ENCODE peak calls at places on chromosomes 13 and 19, in five cellular contexts. C is psoas muscle, L is colonic mucosa, W is PC-9, E is left ventricle myocardium inferior. I is an unnamed sample.

GRCh38 chr13:51646041-51646670 is 61.9 kb downstream of the WDFY2 start:
- DNase-seq in C (no peak), L (no peak), W (no peak), E (no peak), I (no peak)

GRCh38 chr19:10871711-10872550 is 578 bp downstream of the CARM1 start:
- DNase-seq in C (peak; percentile 81), L (peak; percentile 60), E (peak; percentile 52), W (peak; percentile 31), I (peak; percentile 46)

GRCh38 chr19:3302755-3303154 is 63.6 kb upstream of the NFIC start:
- DNase-seq in W (no peak), C (no peak), E (no peak), L (no peak), I (no peak)

GRCh38 chr13:29507356-29507755 is 88.1 kb downstream of the SLC7A1 start:
- DNase-seq in L (no peak), W (no peak), C (peak; percentile 41), E (no peak), I (peak; percentile 63)

GRCh38 chr13:96089749-96090239 is at the start of gene HS6ST3:
- DNase-seq in E (peak; percentile 28), W (peak; percentile 5), C (peak; percentile 57), L (no peak), I (peak; percentile 74)

GRCh38 chr13:111006508-111007031 is 91.7 kb upstream of the ANKRD10 start:
- DNase-seq in C (peak; percentile 81), W (no peak), E (peak; percentile 83), L (peak; percentile 51), I (no peak)

GRCh38 chr19:752652-753517 is 2.0 kb downstream of the MISP start:
- DNase-seq in L (peak; percentile 94), E (no peak), W (peak; percentile 97), C (peak; percentile 77), I (no peak)

GRCh38 chr19:12720851-12721655 is 2.7 kb downstream of the TNPO2 start:
- DNase-seq in C (peak; percentile 60), L (peak; percentile 26), E (no peak), W (no peak), I (no peak)

GRCh38 chr19:10316229-10317044 is 622 bp upstream of the FDX2 start:
- DNase-seq in E (no peak), C (no peak), L (peak; percentile 42), W (no peak), I (peak; percentile 94)

GRCh38 chr19:33490041-33490451 is 31.5 kb downstream of the PEPD start:
- DNase-seq in E (no peak), W (no peak), C (no peak), L (no peak), I (no peak)

GRCh38 chr19:16585808-16586476 is 13.7 kb upstream of the SLC35E1 start:
- DNase-seq in E (no peak), L (peak; percentile 39), W (no peak), C (no peak), I (no peak)
- H3K4me1 ChIP-seq in E (peaks cover 99% of the 10 kb centered on the region), L (peaks cover 48% of the 10 kb centered on the region), W (peaks cover 22% of the 10 kb centered on the region), C (peaks cover 97% of the 10 kb centered on the region), I (peaks cover 49% of the 10 kb centered on the region)

DNA sequence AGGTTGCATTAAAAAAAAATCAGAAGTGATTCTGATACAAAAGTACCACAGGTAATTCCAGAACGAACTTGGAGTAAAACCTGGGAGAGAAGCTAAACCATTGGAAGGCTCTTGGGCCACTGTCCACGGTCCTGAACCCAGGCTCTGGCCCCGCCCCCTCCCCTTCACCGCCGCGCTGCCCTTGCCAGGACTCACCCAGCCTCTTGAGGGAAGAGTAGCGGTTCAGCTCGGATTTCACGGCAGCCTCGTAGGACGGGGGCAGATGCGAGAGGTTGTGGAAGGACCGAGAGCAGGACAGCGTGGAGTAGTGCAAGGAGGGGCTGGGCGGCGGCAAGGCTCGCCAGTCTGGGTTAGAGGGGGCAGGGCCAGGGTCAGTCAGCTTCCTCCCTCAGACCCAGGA is 5.7 kb downstream of the SHISA7 start:
- DNase-seq in W (peak; percentile 78), L (peak; percentile 47), C (peak; percentile 60), E (peak; percentile 52), I (no peak)
- H3K27me3 ChIP-seq in W (peaks cover 14% of the 10 kb centered on the region), L (peaks cover 39% of the 10 kb centered on the region), C (peaks cover 38% of the 10 kb centered on the region), E (peaks cover 85% of the 10 kb centered on the region), I (peaks cover 22% of the 10 kb centered on the region)

GRCh38 chr19:6532244-6532999 is 1.6 kb downstream of the TNFSF9 start:
- DNase-seq in C (no peak), L (no peak), E (no peak), W (no peak), I (no peak)
- H3K4me1 ChIP-seq in C (peaks cover 7% of the 10 kb centered on the region), L (no peaks in the 10 kb centered on the region), E (peaks cover 39% of the 10 kb centered on the region), W (peaks cover 5% of the 10 kb centered on the region), I (no peaks in the 10 kb centered on the region)

DNA sequence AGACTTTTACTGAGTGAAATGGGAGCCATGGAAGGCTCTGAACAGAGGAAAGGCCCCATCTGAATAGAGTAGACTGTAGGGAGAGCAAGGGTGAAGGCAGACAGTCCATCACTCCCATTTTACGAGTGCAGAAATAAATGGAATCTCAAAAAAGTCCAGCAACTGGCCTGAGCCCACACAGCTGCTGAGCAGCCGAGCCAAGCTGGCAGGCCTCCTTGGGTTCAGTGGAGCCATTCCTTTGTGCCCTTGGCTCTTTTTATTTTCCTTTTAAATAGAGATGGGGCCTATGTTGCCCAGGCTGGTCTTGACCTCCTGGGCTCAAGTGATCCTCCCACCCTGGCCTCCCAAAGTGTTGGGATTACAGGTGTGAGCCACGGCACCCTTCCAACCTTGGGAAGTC is 1.0 kb upstream of the MYH14 start:
- DNase-seq in C (no peak), L (no peak), E (no peak), W (no peak), I (no peak)
- H3K27me3 ChIP-seq in C (no peaks in the 10 kb centered on the region), L (peaks cover 11% of the 10 kb centered on the region), E (peaks cover 61% of the 10 kb centered on the region), W (no peaks in the 10 kb centered on the region), I (no peaks in the 10 kb centered on the region)

GRCh38 chr19:1846517-1847205 is 1.6 kb downstream of the REXO1 start:
- DNase-seq in E (no peak), C (no peak), W (no peak), L (no peak), I (no peak)

GRCh38 chr19:1847684-1848398 is 442 bp downstream of the REXO1 start:
- DNase-seq in E (no peak), L (peak; percentile 63), C (no peak), W (peak; percentile 25), I (peak; percentile 60)

GRCh38 chr19:1845642-1846041 is 2.6 kb downstream of the REXO1 start:
- DNase-seq in E (no peak), L (no peak), W (no peak), C (no peak), I (no peak)

GRCh38 chr19:1848399-1849131 is at the start of gene REXO1:
- DNase-seq in W (peak; percentile 93), E (peak; percentile 96), L (peak; percentile 99), C (peak; percentile 97), I (peak; percentile 92)

DNA sequence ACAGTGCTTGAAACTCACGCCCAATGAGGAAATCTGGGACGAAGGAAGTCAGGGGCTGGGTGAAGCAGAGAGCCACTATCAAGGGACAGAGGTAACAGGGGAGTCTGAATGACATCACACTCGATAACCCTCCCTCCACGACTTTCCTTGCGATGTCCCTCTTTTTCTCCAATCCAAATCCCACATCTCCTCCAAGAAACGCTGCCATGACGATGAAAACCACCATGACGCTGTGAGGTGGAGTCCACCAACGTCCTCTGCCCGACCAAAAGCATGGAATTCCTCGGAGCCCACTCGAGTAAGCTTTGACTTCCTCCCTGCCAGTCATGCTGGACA is 967 bp downstream of the REXO1 start:
- DNase-seq in E (no peak), W (no peak), C (no peak), L (no peak), I (no peak)
- H3K4me1 ChIP-seq in E (peaks cover 66% of the 10 kb centered on the region), W (peaks cover 11% of the 10 kb centered on the region), C (peaks cover 49% of the 10 kb centered on the region), L (peaks cover 15% of the 10 kb centered on the region), I (peaks cover 6% of the 10 kb centered on the region)

DNA sequence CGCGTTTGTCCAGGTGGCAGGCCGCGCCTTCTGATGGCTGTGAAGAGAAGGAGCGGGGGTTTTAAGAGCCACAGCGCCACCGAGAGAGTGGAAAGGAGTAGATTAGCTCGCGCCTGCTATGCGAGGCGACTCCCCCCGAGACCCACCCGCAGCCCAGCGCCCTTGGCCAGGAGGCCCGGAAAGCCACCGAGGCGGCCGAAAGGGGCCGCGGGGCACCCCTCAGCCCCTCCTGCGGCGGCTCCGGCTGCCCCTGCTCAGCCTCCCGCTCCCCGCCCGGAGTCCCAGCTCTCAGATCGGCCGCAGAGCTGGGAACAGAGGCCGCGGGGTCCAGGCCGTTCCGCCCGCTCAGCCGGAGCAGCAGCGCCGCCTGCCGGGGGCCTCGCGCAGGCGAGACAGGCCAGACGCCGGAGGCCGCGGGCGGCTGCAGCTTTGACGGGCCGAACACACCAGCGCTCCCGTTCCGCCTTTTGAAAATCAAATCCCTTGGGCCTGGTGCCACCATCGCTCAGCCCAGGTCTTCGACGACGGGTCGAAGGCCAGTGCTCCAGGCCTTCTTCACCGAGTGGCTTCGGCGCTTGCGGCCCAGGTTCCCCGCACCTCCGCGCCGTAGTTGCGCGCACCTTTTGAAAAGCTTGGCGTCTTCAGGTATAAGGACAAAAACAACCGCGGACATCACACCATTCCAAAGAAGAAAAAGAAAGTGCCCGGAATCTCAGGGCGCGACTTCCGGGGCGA is 15.3 kb downstream of the CDX2 start:
- DNase-seq in E (peak; percentile 68), L (peak; percentile 82), W (peak; percentile 6), C (peak; percentile 78), I (peak; percentile 88)
- H3K27me3 ChIP-seq in E (peaks cover 99% of the 10 kb centered on the region), L (peaks cover 5% of the 10 kb centered on the region), W (no peaks in the 10 kb centered on the region), C (peaks cover 19% of the 10 kb centered on the region), I (peaks cover 80% of the 10 kb centered on the region)

GRCh38 chr19:16573296-16573695 is 1.1 kb upstream of the SLC35E1 start:
- DNase-seq in L (no peak), W (no peak), E (no peak), C (no peak), I (no peak)
- H3K4me1 ChIP-seq in L (peaks cover 8% of the 10 kb centered on the region), W (peaks cover 44% of the 10 kb centered on the region), E (peaks cover 61% of the 10 kb centered on the region), C (peaks cover 62% of the 10 kb centered on the region), I (no peaks in the 10 kb centered on the region)

GRCh38 chr19:14487370-14488125 is 8.4 kb downstream of the GIPC1 start:
- DNase-seq in L (no peak), E (no peak), C (no peak), W (no peak), I (no peak)
- H3K27me3 ChIP-seq in L (no peaks in the 10 kb centered on the region), E (no peaks in the 10 kb centered on the region), C (no peaks in the 10 kb centered on the region), W (no peaks in the 10 kb centered on the region), I (no peaks in the 10 kb centered on the region)

GRCh38 chr19:39301562-39301961 is 5.4 kb downstream of the IFNL1 start:
- DNase-seq in L (no peak), C (no peak), W (no peak), E (no peak), I (no peak)
- H3K4me1 ChIP-seq in L (no peaks in the 10 kb centered on the region), C (no peaks in the 10 kb centered on the region), W (no peaks in the 10 kb centered on the region), E (no peaks in the 10 kb centered on the region), I (no peaks in the 10 kb centered on the region)